ENCODE peak calls at places on chromosomes 6 and 20, in four cellular contexts. One of them, this sample, is unnamed.

GRCh38 chr6:112235956-112236355 is 18.4 kb downstream of the LAMA4 start:
- DNase-seq in tibial artery: no peak
- DNase-seq in fibroblast of lung: peak; percentile 78
- DNase-seq in uterus: no peak
- DNase-seq in this sample: no peak

GRCh38 chr6:49744259-49744658 is at the start of gene CRISP3:
- DNase-seq in tibial artery: no peak
- DNase-seq in fibroblast of lung: no peak
- DNase-seq in uterus: no peak
- DNase-seq in this sample: no peak

GRCh38 chr20:32675223-32675975 is 1.7 kb upstream of the C20orf203 start:
- DNase-seq in tibial artery: no peak
- DNase-seq in fibroblast of lung: no peak
- DNase-seq in uterus: no peak
- DNase-seq in this sample: no peak

GRCh38 chr6:10582774-10583508 is 61.8 kb downstream of the GCNT2 start:
- DNase-seq in tibial artery: no peak
- DNase-seq in fibroblast of lung: no peak
- DNase-seq in uterus: no peak
- DNase-seq in this sample: no peak

GRCh38 chr6:32416031-32416430 is 9.1 kb upstream of the BTNL2 start:
- DNase-seq in tibial artery: no peak
- DNase-seq in fibroblast of lung: peak; percentile 60
- DNase-seq in uterus: no peak
- DNase-seq in this sample: no peak

GRCh38 chr6:137805622-137806021 is 61.4 kb upstream of the TNFAIP3 start:
- DNase-seq in tibial artery: no peak
- DNase-seq in fibroblast of lung: no peak
- DNase-seq in uterus: peak; percentile 29
- DNase-seq in this sample: no peak

GRCh38 chr6:108492131-108492766 is 68.5 kb upstream of the FOXO3 start:
- DNase-seq in tibial artery: no peak
- DNase-seq in fibroblast of lung: peak; percentile 54
- DNase-seq in uterus: no peak
- DNase-seq in this sample: no peak

GRCh38 chr6:105028898-105029297 is 72.0 kb downstream of the LIN28B start:
- DNase-seq in tibial artery: no peak
- DNase-seq in fibroblast of lung: no peak
- DNase-seq in uterus: no peak
- DNase-seq in this sample: no peak

GRCh38 chr6:13883966-13884365 is 40.8 kb upstream of the RNF182 start:
- DNase-seq in tibial artery: no peak
- DNase-seq in fibroblast of lung: peak; percentile 52
- DNase-seq in uterus: no peak
- DNase-seq in this sample: no peak

GRCh38 chr6:159002432-159003160 is 2.6 kb upstream of the RSPH3 start:
- DNase-seq in tibial artery: no peak
- DNase-seq in fibroblast of lung: peak; percentile 77
- DNase-seq in uterus: no peak
- DNase-seq in this sample: no peak

GRCh38 chr6:34065470-34066283 is 80.2 kb downstream of the GRM4 start:
- DNase-seq in tibial artery: no peak
- DNase-seq in fibroblast of lung: no peak
- DNase-seq in uterus: peak; percentile 51
- DNase-seq in this sample: no peak

GRCh38 chr20:32189691-32190607 is 17.6 kb downstream of the PLAGL2 start:
- DNase-seq in tibial artery: peak; percentile 72
- DNase-seq in fibroblast of lung: peak; percentile 38
- DNase-seq in uterus: peak; percentile 44
- DNase-seq in this sample: peak; percentile 52

GRCh38 chr6:5184878-5185277 is 75.9 kb downstream of the LYRM4 start:
- DNase-seq in tibial artery: no peak
- DNase-seq in fibroblast of lung: no peak
- DNase-seq in uterus: no peak
- DNase-seq in this sample: no peak

GRCh38 chr20:61923371-61924166 is 142.1 kb downstream of the TAF4 start:
- DNase-seq in tibial artery: peak; percentile 52
- DNase-seq in fibroblast of lung: peak; percentile 65
- DNase-seq in uterus: no peak
- DNase-seq in this sample: peak; percentile 42

GRCh38 chr6:148635070-148635743 is 111.6 kb upstream of the UST start:
- DNase-seq in tibial artery: no peak
- DNase-seq in fibroblast of lung: no peak
- DNase-seq in uterus: no peak
- DNase-seq in this sample: no peak

GRCh38 chr6:54916858-54917257 is 70.3 kb downstream of the FAM83B start:
- DNase-seq in tibial artery: no peak
- DNase-seq in fibroblast of lung: peak; percentile 10
- DNase-seq in uterus: no peak
- DNase-seq in this sample: no peak

GRCh38 chr20:53081916-53082863 is 110.0 kb downstream of the TSHZ2 start:
- DNase-seq in tibial artery: no peak
- DNase-seq in fibroblast of lung: peak; percentile 75
- DNase-seq in uterus: no peak
- DNase-seq in this sample: no peak

GRCh38 chr20:47466193-47466592 is 35.5 kb upstream of the NCOA3 start:
- DNase-seq in tibial artery: no peak
- DNase-seq in fibroblast of lung: no peak
- DNase-seq in uterus: no peak
- DNase-seq in this sample: no peak
- H3K27ac ChIP-seq in tibial artery: peak overlapping the region; percentile 91
- H3K27ac ChIP-seq in fibroblast of lung: no peak overlapping the region
- H3K27ac ChIP-seq in uterus: no peak overlapping the region
- H3K27ac ChIP-seq in this sample: no peak overlapping the region

GRCh38 chr20:19304389-19304788 is 91.9 kb downstream of the SLC24A3 start:
- DNase-seq in tibial artery: no peak
- DNase-seq in fibroblast of lung: no peak
- DNase-seq in uterus: no peak
- DNase-seq in this sample: no peak

GRCh38 chr20:19300395-19300794 is 88.0 kb downstream of the SLC24A3 start:
- DNase-seq in tibial artery: no peak
- DNase-seq in fibroblast of lung: no peak
- DNase-seq in uterus: no peak
- DNase-seq in this sample: no peak

GRCh38 chr20:19301142-19301541 is 88.7 kb downstream of the SLC24A3 start:
- DNase-seq in tibial artery: no peak
- DNase-seq in fibroblast of lung: no peak
- DNase-seq in uterus: no peak
- DNase-seq in this sample: no peak

GRCh38 chr20:19302714-19303113 is 90.3 kb downstream of the SLC24A3 start:
- DNase-seq in tibial artery: no peak
- DNase-seq in fibroblast of lung: no peak
- DNase-seq in uterus: no peak
- DNase-seq in this sample: no peak

GRCh38 chr20:19301843-19302242 is 89.4 kb downstream of the SLC24A3 start:
- DNase-seq in tibial artery: no peak
- DNase-seq in fibroblast of lung: no peak
- DNase-seq in uterus: no peak
- DNase-seq in this sample: no peak
- H3K4me3 ChIP-seq in tibial artery: no peak overlapping the region
- H3K4me3 ChIP-seq in fibroblast of lung: no peak overlapping the region
- H3K4me3 ChIP-seq in uterus: no peak overlapping the region
- H3K4me3 ChIP-seq in this sample: no peak overlapping the region

GRCh38 chr20:25204550-25205276 is 9.2 kb downstream of the ENTPD6 start:
- DNase-seq in tibial artery: no peak
- DNase-seq in fibroblast of lung: no peak
- DNase-seq in uterus: no peak
- DNase-seq in this sample: no peak
- H3K27ac ChIP-seq in tibial artery: no peak overlapping the region
- H3K27ac ChIP-seq in fibroblast of lung: no peak overlapping the region
- H3K27ac ChIP-seq in uterus: no peak overlapping the region
- H3K27ac ChIP-seq in this sample: no peak overlapping the region

GRCh38 chr6:149934249-149935156 is 7.3 kb upstream of the ULBP2 start:
- DNase-seq in tibial artery: no peak
- DNase-seq in fibroblast of lung: peak; percentile 58
- DNase-seq in uterus: peak; percentile 47
- DNase-seq in this sample: no peak

GRCh38 chr6:149936743-149937142 is 5.1 kb upstream of the ULBP2 start:
- DNase-seq in tibial artery: no peak
- DNase-seq in fibroblast of lung: no peak
- DNase-seq in uterus: no peak
- DNase-seq in this sample: no peak

GRCh38 chr6:149935668-149936067 is 6.1 kb upstream of the ULBP2 start:
- DNase-seq in tibial artery: no peak
- DNase-seq in fibroblast of lung: no peak
- DNase-seq in uterus: no peak
- DNase-seq in this sample: no peak

GRCh38 chr6:149933461-149933860 is 8.4 kb upstream of the ULBP2 start:
- DNase-seq in tibial artery: no peak
- DNase-seq in fibroblast of lung: no peak
- DNase-seq in uterus: no peak
- DNase-seq in this sample: no peak

DNA sequence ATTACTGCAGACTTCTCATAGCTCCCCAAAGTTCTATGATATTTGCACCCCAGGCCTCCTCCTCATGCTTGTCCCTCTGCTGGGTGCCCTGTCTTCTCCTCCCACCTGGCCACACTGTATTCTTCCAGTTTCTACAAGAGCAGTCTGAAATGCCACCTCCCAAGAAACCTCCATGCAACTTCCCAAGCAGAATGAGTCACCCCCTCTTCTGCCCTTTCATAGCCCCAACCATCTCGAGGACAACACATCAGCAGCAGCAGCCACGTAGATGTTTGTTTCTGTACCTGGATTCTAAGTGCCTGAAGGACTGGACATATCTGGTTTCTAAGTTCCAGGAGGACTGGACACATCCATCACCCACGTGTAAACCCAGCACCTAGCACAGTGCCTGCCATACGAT is 6.6 kb upstream of the ULBP2 start:
- DNase-seq in tibial artery: no peak
- DNase-seq in fibroblast of lung: peak; percentile 6
- DNase-seq in uterus: no peak
- DNase-seq in this sample: no peak
- H3K4me3 ChIP-seq in tibial artery: no peak overlapping the region
- H3K4me3 ChIP-seq in fibroblast of lung: no peak overlapping the region
- H3K4me3 ChIP-seq in uterus: no peak overlapping the region
- H3K4me3 ChIP-seq in this sample: no peak overlapping the region

GRCh38 chr6:75272145-75272840 is 12.3 kb downstream of the TMEM30A start:
- DNase-seq in tibial artery: no peak
- DNase-seq in fibroblast of lung: peak; percentile 82
- DNase-seq in uterus: no peak
- DNase-seq in this sample: no peak

GRCh38 chr6:75267461-75267860 is 17.1 kb downstream of the TMEM30A start:
- DNase-seq in tibial artery: no peak
- DNase-seq in fibroblast of lung: no peak
- DNase-seq in uterus: no peak
- DNase-seq in this sample: no peak

GRCh38 chr6:75268121-75268987 is 16.2 kb downstream of the TMEM30A start:
- DNase-seq in tibial artery: no peak
- DNase-seq in fibroblast of lung: peak; percentile 55
- DNase-seq in uterus: no peak
- DNase-seq in this sample: no peak

GRCh38 chr6:75266716-75267291 is 17.8 kb downstream of the TMEM30A start:
- DNase-seq in tibial artery: no peak
- DNase-seq in fibroblast of lung: peak; percentile 47
- DNase-seq in uterus: no peak
- DNase-seq in this sample: no peak

GRCh38 chr6:75268988-75269354 is 15.6 kb downstream of the TMEM30A start:
- DNase-seq in tibial artery: no peak
- DNase-seq in fibroblast of lung: no peak
- DNase-seq in uterus: no peak
- DNase-seq in this sample: no peak
- H3K27ac ChIP-seq in tibial artery: no peak overlapping the region
- H3K27ac ChIP-seq in fibroblast of lung: no peak overlapping the region
- H3K27ac ChIP-seq in uterus: no peak overlapping the region
- H3K27ac ChIP-seq in this sample: peak overlapping the region; percentile 27

DNA sequence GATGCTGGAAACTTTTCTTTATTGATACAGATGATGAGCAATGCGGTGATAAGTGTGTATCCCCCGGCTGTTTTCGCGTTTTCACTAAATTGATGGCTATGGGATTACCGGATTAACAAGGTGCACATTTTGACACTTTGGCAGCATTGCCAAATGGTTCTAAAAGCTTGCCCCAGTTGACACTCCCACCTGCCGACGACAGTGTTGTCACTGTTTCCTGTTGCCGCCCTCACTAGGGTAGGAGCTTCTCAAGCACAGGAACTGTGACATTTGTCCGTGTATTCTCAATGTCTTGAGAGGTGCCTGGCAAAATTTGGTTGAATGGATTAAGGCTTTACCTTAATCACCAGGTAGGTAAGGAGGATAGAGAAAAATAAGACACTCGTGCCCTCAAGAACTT is 9.8 kb upstream of the MAPK13 start:
- DNase-seq in tibial artery: no peak
- DNase-seq in fibroblast of lung: no peak
- DNase-seq in uterus: no peak
- DNase-seq in this sample: no peak
- H3K4me3 ChIP-seq in tibial artery: no peak overlapping the region
- H3K4me3 ChIP-seq in fibroblast of lung: no peak overlapping the region
- H3K4me3 ChIP-seq in uterus: no peak overlapping the region
- H3K4me3 ChIP-seq in this sample: no peak overlapping the region

GRCh38 chr20:49400904-49401303 is 81.6 kb downstream of the KCNB1 start:
- DNase-seq in tibial artery: peak; percentile 82
- DNase-seq in fibroblast of lung: peak; percentile 33
- DNase-seq in uterus: peak; percentile 59
- DNase-seq in this sample: no peak

GRCh38 chr20:49400410-49400809 is 82.1 kb downstream of the KCNB1 start:
- DNase-seq in tibial artery: peak; percentile 88
- DNase-seq in fibroblast of lung: peak; percentile 37
- DNase-seq in uterus: peak; percentile 83
- DNase-seq in this sample: peak; percentile 79

GRCh38 chr20:49398401-49399144 is 83.9 kb downstream of the KCNB1 start:
- DNase-seq in tibial artery: no peak
- DNase-seq in fibroblast of lung: no peak
- DNase-seq in uterus: no peak
- DNase-seq in this sample: no peak

GRCh38 chr20:49397525-49397924 is 84.9 kb downstream of the KCNB1 start:
- DNase-seq in tibial artery: no peak
- DNase-seq in fibroblast of lung: peak; percentile 34
- DNase-seq in uterus: no peak
- DNase-seq in this sample: peak; percentile 83

DNA sequence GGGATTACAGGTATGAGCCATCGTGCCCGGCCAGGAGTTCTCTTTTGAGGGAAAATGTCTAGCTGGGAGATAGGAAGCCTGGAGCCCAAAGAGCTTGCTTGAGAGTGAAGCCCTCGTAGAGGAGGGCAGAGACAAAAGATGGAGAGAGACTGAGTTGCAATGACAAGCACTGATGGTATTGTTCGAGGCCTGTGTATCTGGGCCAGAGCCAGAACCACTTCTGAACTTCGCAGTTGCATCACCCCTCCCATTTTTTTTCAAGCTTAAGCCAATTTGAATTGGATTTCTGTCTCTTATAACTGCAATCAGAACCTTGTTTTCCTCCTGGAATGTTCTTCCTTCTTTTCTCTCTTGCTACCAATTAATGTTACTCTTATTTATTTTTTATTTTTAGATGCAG is 83.1 kb downstream of the KCNB1 start:
- DNase-seq in tibial artery: peak; percentile 79
- DNase-seq in fibroblast of lung: peak; percentile 17
- DNase-seq in uterus: peak; percentile 68
- DNase-seq in this sample: peak; percentile 63
- H3K27ac ChIP-seq in tibial artery: peak overlapping the region; percentile 85
- H3K27ac ChIP-seq in fibroblast of lung: no peak overlapping the region
- H3K27ac ChIP-seq in uterus: peak overlapping the region; percentile 94
- H3K27ac ChIP-seq in this sample: peak overlapping the region; percentile 81